ENCODE peak calls at places on chromosomes 12 and 14, in seven cellular contexts. P is GM12891, I is IMR-90, A is spleen, Z is ovary, U is lower leg skin, O is GM12878. G is an unnamed sample.

GRCh38 chr12:28027328-28027727 is 54.8 kb upstream of the PTHLH start:
- DNase-seq in U (no peak), A (no peak), Z (no peak), O (no peak), I (no peak), P (no peak), G (no peak)

GRCh38 chr12:106774808-106775524 is 484 bp downstream of the RIC8B start:
- DNase-seq in A (no peak), O (no peak), U (peak), Z (no peak), P (peak), I (no peak), G (peak)

GRCh38 chr12:1318327-1319031 is 275.9 kb downstream of the FBXL14 start:
- DNase-seq in O (no peak), I (peak), Z (no peak), A (no peak), P (no peak), U (no peak), G (no peak)

GRCh38 chr12:27777141-27777540 is 2.9 kb upstream of the KLHL42 start:
- DNase-seq in I (no peak), A (no peak), U (no peak), P (no peak), O (no peak), Z (no peak), G (no peak)

GRCh38 chr14:64238049-64238448 is 56.1 kb downstream of the ESR2 start:
- DNase-seq in P (no peak), Z (no peak), O (no peak), I (no peak), U (no peak), A (no peak), G (no peak)

GRCh38 chr12:25552681-25553080 is 402 bp downstream of the LMNTD1 start:
- DNase-seq in P (no peak), A (no peak), U (no peak), I (peak), O (no peak), Z (no peak), G (no peak)

GRCh38 chr14:78754059-78754458 is 583.9 kb downstream of the NRXN3 start:
- DNase-seq in Z (no peak), I (no peak), U (no peak), O (no peak), P (no peak), A (no peak), G (no peak)

GRCh38 chr12:48965447-48965846 is 6.1 kb downstream of the WNT10B start:
- DNase-seq in A (no peak), I (peak), U (no peak), Z (no peak), P (no peak), O (no peak), G (no peak)

GRCh38 chr12:70398002-70398401 is 31.9 kb downstream of the KCNMB4 start:
- DNase-seq in Z (no peak), P (no peak), A (no peak), U (no peak), I (no peak), O (no peak), G (no peak)

GRCh38 chr12:57063991-57064725 is 14.2 kb upstream of the MYO1A start:
- DNase-seq in O (peak), I (peak), U (no peak), A (no peak), P (peak), Z (no peak), G (peak)

GRCh38 chr12:43586646-43587245 is 34.7 kb upstream of the ADAMTS20 start:
- DNase-seq in I (no peak), P (no peak), U (no peak), Z (no peak), O (no peak), A (no peak), G (no peak)

GRCh38 chr12:39122562-39123204 is 217.3 kb upstream of the CPNE8 start:
- DNase-seq in I (no peak), O (no peak), A (no peak), U (no peak), P (no peak), Z (no peak), G (no peak)

GRCh38 chr14:70707138-70708038 is 65.7 kb downstream of the TTC9 start:
- DNase-seq in A (no peak), O (peak), U (no peak), I (peak), P (no peak), Z (peak), G (no peak)

GRCh38 chr12:71958056-71958455 is 19.4 kb downstream of the TPH2 start:
- DNase-seq in O (no peak), P (no peak), A (no peak), U (no peak), I (peak), Z (no peak), G (no peak)

GRCh38 chr14:54730156-54730961 is 163.4 kb downstream of the SAMD4A start:
- DNase-seq in P (peak), Z (no peak), I (peak), A (no peak), O (peak), U (no peak), G (peak)

GRCh38 chr12:121783771-121784170 is 9.7 kb downstream of the RHOF start:
- DNase-seq in Z (no peak), A (no peak), I (no peak), P (no peak), O (no peak), U (no peak), G (no peak)

GRCh38 chr12:9363145-9363544 is 154.9 kb upstream of the PZP start:
- DNase-seq in U (no peak), O (peak), P (no peak), I (no peak), A (no peak), Z (no peak), G (no peak)

GRCh38 chr12:131703161-131703560 is 7.7 kb upstream of the SFSWAP start:
- DNase-seq in I (no peak), O (no peak), Z (no peak), U (no peak), P (no peak), A (no peak), G (no peak)

GRCh38 chr12:92502417-92503028 is 200.3 kb upstream of the PLEKHG7 start:
- DNase-seq in I (no peak), Z (no peak), O (peak), A (no peak), P (no peak), U (no peak), G (no peak)

GRCh38 chr14:72608391-72609204 is 285.3 kb downstream of the DPF3 start:
- DNase-seq in A (no peak), Z (no peak), I (peak), P (no peak), O (no peak), U (peak), G (no peak)

GRCh38 chr12:46808317-46808716 is 17.5 kb downstream of the SLC38A4 start:
- DNase-seq in O (no peak), I (no peak), A (no peak), U (no peak), P (no peak), Z (no peak), G (no peak)

GRCh38 chr14:95289323-95290010 is 30.2 kb downstream of the CLMN start:
- DNase-seq in Z (no peak), I (no peak), U (peak), O (no peak), A (no peak), P (no peak), G (no peak)

GRCh38 chr12:5013206-5013830 is 30.4 kb upstream of the KCNA5 start:
- DNase-seq in Z (no peak), I (no peak), U (no peak), O (no peak), A (no peak), P (no peak), G (no peak)

GRCh38 chr14:21070083-21070609 is at the start of gene ARHGEF40:
- DNase-seq in P (no peak), I (peak), U (peak), O (no peak), Z (no peak), A (peak), G (no peak)

GRCh38 chr12:122018937-122019336 is 2.7 kb upstream of the BCL7A start:
- DNase-seq in Z (no peak), U (no peak), P (no peak), A (no peak), I (no peak), O (no peak), G (no peak)

GRCh38 chr12:24719293-24719721 is 229.6 kb downstream of the BCAT1 start:
- DNase-seq in P (no peak), A (no peak), Z (no peak), I (peak), U (no peak), O (no peak), G (no peak)

GRCh38 chr14:35384386-35385041 is 20.0 kb downstream of the NFKBIA start:
- DNase-seq in U (no peak), I (peak), A (no peak), O (no peak), P (no peak), Z (peak), G (no peak)

GRCh38 chr12:18261906-18262305 is 588 bp downstream of the PIK3C2G start:
- DNase-seq in O (no peak), P (no peak), Z (no peak), I (no peak), U (no peak), A (no peak), G (no peak)

DNA sequence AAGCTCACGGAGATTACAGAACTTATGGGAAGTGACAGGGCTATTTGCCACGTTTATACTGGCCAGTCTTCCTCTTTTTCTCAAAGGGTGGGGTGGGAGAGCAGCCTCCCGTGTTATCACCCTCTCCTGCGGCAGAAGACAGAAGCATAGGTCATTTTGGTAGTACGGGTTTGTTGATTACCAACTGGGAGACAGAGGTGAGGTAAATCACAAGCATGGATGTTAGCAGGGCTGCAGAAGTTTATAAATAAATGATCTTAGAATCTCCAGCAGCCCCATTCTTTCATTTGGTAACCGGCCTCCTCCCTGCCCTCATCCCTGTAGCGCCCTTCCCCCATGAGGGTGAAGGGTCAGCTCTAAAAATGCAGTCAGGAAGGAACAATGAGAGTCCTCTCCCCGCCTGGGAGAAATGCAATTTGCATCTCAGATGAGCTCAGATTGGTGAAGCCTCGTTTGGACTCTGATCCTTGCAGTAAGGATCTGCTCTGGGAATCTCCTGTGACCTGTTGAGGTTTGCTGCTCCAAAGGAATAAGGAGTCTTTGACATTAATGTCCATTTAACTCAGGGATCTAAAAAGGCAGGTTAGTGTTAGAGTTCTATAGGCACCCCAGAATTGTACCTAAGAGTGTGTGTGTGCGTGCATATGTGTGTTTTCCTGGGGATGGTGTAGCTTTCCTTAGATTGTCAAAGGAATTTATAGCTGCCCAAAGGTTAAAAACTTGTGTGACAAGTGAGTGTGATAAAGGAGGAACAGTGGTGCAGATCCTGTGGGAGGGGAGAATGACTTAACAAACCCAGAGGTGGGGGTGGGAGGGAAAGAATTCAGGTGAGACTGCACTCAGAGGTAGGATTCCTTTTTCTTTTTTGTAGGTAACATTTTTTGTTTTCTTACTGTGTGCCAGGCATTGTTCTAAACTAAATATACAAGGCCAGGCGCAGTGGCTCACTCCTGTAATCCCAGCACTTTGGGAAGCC is 45.0 kb upstream of the SINHCAF start:
- DNase-seq in O (no peak), I (no peak), U (no peak), P (no peak), Z (no peak), A (peak), G (no peak)
- TF ChIP-seq POLR2A in O (no peak), I (no peak), U (no peak), P (no peak), Z (no peak), A (no peak), G (no peak)

GRCh38 chr14:103530390-103530789 is 1.4 kb downstream of the TRMT61A start:
- DNase-seq in A (peak), O (no peak), U (no peak), P (no peak), Z (no peak), I (peak), G (no peak)

GRCh38 chr14:103529383-103530365 is 678 bp downstream of the TRMT61A start:
- DNase-seq in O (no peak), U (no peak), A (peak), I (no peak), P (no peak), Z (no peak), G (no peak)

GRCh38 chr14:103527408-103528157 is 1.4 kb upstream of the TRMT61A start:
- DNase-seq in I (no peak), U (no peak), O (peak), A (no peak), Z (no peak), P (no peak), G (no peak)

GRCh38 chr14:103528158-103528511 is 861 bp upstream of the TRMT61A start:
- DNase-seq in P (no peak), I (no peak), O (no peak), A (no peak), U (no peak), Z (no peak), G (no peak)

GRCh38 chr14:103528512-103529382 is at the start of gene TRMT61A:
- DNase-seq in O (no peak), Z (peak), A (peak), I (peak), P (peak), U (peak), G (peak)
- TF ChIP-seq POLR2A in O (peak), Z (peak), A (no peak), I (no peak), P (peak), U (no peak), G (peak)

GRCh38 chr12:113227169-113227568 is 5.9 kb downstream of the TPCN1 start:
- DNase-seq in I (no peak), O (no peak), Z (no peak), U (no peak), P (no peak), A (peak), G (no peak)
- TF ChIP-seq POLR2A in I (no peak), O (no peak), Z (no peak), U (no peak), P (no peak), A (no peak), G (no peak)

DNA sequence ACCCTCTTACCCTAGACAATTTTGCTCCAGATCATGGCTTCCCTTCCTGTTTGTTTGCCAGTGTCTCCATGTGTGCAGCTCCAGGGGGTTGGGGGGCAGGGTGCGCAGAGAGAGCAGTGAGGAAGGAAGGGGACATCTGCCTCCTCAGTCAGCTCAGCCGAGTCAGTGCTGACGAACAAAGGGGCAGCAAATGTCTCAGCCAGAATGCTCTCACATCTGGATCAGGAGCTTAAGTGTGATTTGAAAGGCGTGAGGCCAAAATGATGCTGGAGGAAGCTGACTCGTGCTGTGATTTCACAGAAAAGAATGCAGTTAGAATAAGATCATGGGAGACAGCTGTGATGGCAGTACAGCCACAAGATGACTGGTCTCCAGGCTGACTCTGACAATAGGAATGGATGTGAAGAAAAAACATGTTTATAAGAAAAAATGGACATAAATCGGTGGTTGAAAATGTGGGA is 27.1 kb upstream of the CDK17 start:
- DNase-seq in I (peak), U (peak), P (no peak), O (no peak), Z (peak), A (no peak), G (no peak)
- TF ChIP-seq POLR2A in I (peak), U (no peak), P (no peak), O (no peak), Z (no peak), A (no peak), G (no peak)

GRCh38 chr14:50311974-50312733 is at the start of the genes DMAC2L and L2HGDH:
- DNase-seq in O (peak), Z (peak), I (peak), P (peak), A (peak), U (peak), G (peak)
- TF ChIP-seq POLR2A in O (peak), Z (peak), I (peak), P (peak), A (peak), U (peak), G (peak)

DNA sequence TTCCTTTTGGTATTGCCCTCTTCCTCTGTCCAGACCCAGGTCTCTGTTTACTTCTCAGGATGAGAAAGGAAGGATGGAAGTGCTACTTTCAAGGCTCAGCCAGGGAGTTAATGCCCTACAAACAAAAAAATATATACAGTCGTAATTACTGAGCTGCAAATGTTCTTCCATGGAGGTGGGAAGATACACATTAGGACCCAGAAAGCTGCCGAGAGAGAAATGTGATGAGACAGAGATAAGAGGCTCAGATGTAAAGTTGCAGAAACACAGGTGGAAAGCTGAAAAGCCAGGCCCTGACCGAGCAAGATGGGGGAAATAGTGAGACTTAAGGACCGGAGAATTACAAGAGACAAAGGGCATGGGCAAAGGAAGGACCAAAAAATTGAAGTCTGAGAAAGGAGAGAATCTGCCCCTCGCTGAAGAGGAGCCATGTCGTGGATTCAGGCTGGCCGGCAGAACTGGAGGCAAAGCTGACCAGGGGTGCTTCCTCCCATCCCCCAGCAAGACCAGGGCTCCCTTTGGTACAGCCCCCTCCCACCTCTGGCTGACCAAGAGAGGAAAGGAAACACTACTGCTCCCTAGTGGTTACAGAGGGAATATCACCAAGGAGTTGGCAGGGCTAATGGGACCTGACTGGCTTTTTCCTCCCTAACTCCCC is 12.2 kb downstream of the ZFHX2 start:
- DNase-seq in U (no peak), P (peak), A (peak), O (no peak), I (peak), Z (no peak), G (peak)
- TF ChIP-seq POLR2A in U (no peak), P (no peak), A (no peak), O (no peak), I (no peak), Z (no peak), G (no peak)

GRCh38 chr12:15688202-15688736 is 100.9 kb downstream of the EPS8 start:
- DNase-seq in I (no peak), Z (peak), P (no peak), U (peak), O (no peak), A (peak), G (no peak)
- TF ChIP-seq POLR2A in I (no peak), Z (peak), P (no peak), U (no peak), O (no peak), A (no peak), G (no peak)

GRCh38 chr12:47820631-47821345 is 1.1 kb upstream of the HDAC7 start:
- DNase-seq in P (no peak), O (no peak), Z (peak), I (peak), A (no peak), U (peak), G (no peak)

GRCh38 chr12:47818701-47819543 is 781 bp downstream of the HDAC7 start:
- DNase-seq in Z (peak), P (no peak), A (peak), I (no peak), O (no peak), U (peak), G (peak)

GRCh38 chr12:47821346-47821706 is 1.6 kb upstream of the HDAC7 start:
- DNase-seq in I (no peak), O (no peak), Z (no peak), U (no peak), P (no peak), A (no peak), G (no peak)

GRCh38 chr12:47819544-47819901 is 180 bp downstream of the HDAC7 start:
- DNase-seq in Z (no peak), P (no peak), O (no peak), A (no peak), I (no peak), U (no peak), G (no peak)

DNA sequence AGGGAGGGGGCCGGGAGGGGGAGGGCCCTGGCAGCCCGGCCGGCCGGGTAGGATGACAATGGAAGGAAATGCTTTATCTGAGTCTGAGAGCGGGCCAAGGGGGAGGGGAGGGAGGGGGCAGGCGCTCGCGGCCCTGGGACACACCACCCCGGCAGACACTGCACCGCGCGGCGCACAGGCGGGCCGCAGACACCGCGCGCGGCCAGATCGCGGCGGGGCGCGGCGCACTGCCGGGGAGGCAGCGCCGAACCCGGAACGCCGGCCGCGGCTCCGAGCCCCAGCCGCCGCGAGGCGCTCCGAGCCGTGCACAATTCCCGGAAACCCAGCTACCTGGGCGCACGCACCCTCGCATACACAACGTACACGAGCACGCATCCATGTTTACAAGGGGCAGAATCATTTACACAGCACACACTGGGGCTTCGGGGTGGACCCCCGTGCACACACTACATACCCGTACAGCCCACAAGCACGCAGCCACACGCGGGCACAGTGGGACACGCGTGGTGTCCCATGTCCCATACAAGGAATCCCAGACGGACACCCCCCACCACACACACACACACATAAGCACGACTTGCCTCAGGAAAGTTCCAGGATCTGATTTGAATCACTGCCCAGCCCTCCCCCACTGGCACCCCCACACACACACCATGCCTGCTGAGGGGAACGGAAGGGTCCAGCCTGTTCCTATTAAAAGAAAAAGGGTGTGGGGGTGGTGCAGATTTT is at the start of gene HDAC7:
- DNase-seq in Z (peak), P (peak), A (peak), O (no peak), I (peak), U (peak), G (peak)
- TF ChIP-seq POLR2A in Z (peak), P (peak), A (no peak), O (peak), I (no peak), U (no peak), G (peak)

G was measured in GM12892.